ENCODE peak calls at places on chromosomes 3 and 15, in ten cellular contexts. H is tibial artery, Z is suprapubic skin, A is cardiac muscle cell, F is right cardiac atrium, J is trophoblast cell, X is OCI-LY7, B is GM23248, E is IMR-90, V is ascending aorta. O is an unnamed sample.

GRCh38 chr15:40130799-40131502 is 22.3 kb upstream of the BMF start:
- DNase-seq in H (no peak), Z (no peak), A (no peak), F (no peak), J (no peak), X (peak; percentile 20), B (no peak), E (no peak), V (no peak), O (no peak)

GRCh38 chr3:99250272-99250671 is 348.8 kb upstream of the DCBLD2 start:
- DNase-seq in H (no peak), Z (no peak), A (no peak), F (no peak), J (peak; percentile 15), X (no peak), B (peak; percentile 77), E (peak; percentile 58), V (no peak), O (no peak)

GRCh38 chr3:177816667-177817208 is 619.5 kb upstream of the TBL1XR1 start:
- DNase-seq in H (no peak), Z (no peak), A (peak; percentile 90), F (no peak), J (no peak), X (peak; percentile 4), B (peak; percentile 55), E (peak; percentile 59), V (no peak), O (no peak)

GRCh38 chr3:24494616-24495333 is at the start of gene THRB:
- DNase-seq in H (peak; percentile 91), Z (peak; percentile 86), A (peak; percentile 66), F (peak; percentile 92), J (peak; percentile 65), X (no peak), B (peak; percentile 83), E (no peak), V (peak; percentile 33), O (no peak)

GRCh38 chr3:63937661-63938651 is 25.8 kb upstream of the SCAANT1 start:
- DNase-seq in H (no peak), Z (no peak), A (no peak), F (no peak), J (peak; percentile 71), X (peak; percentile 23), B (no peak), E (no peak), V (no peak), O (no peak)

GRCh38 chr3:130850846-130851245 is 43.0 kb upstream of the ATP2C1 start:
- DNase-seq in H (no peak), Z (no peak), A (peak; percentile 20), F (no peak), J (no peak), X (no peak), B (no peak), E (no peak), V (no peak), O (no peak)

GRCh38 chr15:88256261-88257230 is at the start of gene NTRK3:
- DNase-seq in H (peak; percentile 81), Z (no peak), A (peak; percentile 57), F (peak; percentile 68), J (no peak), X (peak; percentile 42), B (peak; percentile 44), E (no peak), V (no peak), O (no peak)

GRCh38 chr3:149321640-149322039 is 11.8 kb downstream of the TM4SF18 start:
- DNase-seq in H (no peak), Z (no peak), A (no peak), F (no peak), J (no peak), X (no peak), B (no peak), E (no peak), V (no peak), O (no peak)

DNA sequence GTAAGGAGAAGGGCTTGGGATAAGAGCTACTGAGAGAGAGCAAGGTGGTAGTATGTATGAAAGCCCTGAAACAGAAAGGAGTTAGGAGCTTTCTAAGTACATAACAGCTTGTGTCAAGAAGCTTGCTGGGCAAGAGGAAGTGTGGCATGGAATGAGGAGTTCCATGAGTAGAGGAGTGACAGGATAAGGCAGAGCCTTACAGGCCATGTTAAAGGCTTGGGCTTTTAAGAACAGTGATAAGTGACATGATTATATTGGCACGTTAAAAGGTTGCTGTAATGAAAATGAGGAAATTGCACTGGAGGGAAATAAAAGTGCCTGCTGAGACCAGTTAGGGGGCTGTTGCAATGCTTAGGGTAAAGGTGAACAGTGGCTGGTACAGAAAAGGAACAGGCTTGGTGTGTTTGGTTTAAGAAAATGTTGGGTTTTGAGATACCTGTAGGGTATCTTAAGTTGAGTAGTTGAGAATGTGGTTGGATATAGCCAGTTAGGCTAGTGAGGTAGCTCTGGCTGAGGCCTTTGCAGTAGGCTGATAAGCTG is 49.0 kb downstream of the MEF2A start:
- DNase-seq in H (no peak), Z (no peak), A (no peak), F (no peak), J (peak; percentile 6), X (no peak), B (no peak), E (no peak), V (no peak), O (no peak)
- H3K4me3 ChIP-seq in H (no peak overlapping the region), Z (no peak overlapping the region), A (peak overlapping the region; percentile 2), F (no peak overlapping the region), J (no peak overlapping the region), X (no peak overlapping the region), B (no peak overlapping the region), E (no peak overlapping the region), V (no peak overlapping the region), O (no peak overlapping the region)

GRCh38 chr15:47326934-47327333 is 390.4 kb upstream of the SEMA6D start:
- DNase-seq in H (no peak), Z (no peak), A (no peak), F (peak; percentile 29), J (no peak), X (no peak), B (no peak), E (no peak), V (no peak), O (no peak)

GRCh38 chr15:47331796-47332480 is 385.4 kb upstream of the SEMA6D start:
- DNase-seq in H (no peak), Z (no peak), A (peak; percentile 35), F (no peak), J (no peak), X (no peak), B (peak; percentile 22), E (peak; percentile 83), V (no peak), O (no peak)

GRCh38 chr15:47332481-47332880 is 384.8 kb upstream of the SEMA6D start:
- DNase-seq in H (no peak), Z (no peak), A (peak; percentile 5), F (no peak), J (peak; percentile 53), X (no peak), B (no peak), E (peak; percentile 42), V (no peak), O (no peak)

DNA sequence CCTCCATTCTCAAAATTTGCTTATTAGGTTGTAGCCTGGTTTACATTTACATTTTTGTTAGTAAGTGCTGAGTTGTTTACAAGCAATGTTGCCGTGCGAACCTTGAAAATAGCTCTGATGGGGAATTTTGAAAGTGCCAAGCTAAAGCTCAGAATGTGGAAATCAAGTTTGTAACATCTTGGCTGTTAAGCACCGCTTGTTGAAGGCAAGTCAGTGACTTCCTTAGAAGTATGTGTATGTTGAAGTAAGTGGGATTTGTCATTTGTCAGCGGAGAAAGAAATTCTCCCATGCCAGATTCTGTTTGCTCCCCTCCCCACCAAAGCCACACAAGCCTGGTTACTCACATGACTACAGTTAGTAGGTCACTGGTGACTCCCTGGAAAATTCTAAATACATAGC is 390.8 kb upstream of the SEMA6D start:
- DNase-seq in H (no peak), Z (no peak), A (no peak), F (no peak), J (no peak), X (no peak), B (peak; percentile 1), E (no peak), V (no peak), O (no peak)
- H3K9me3 ChIP-seq in H (no peaks in the 10 kb centered on the region), Z (no peaks in the 10 kb centered on the region), A (no peaks in the 10 kb centered on the region), F (no peaks in the 10 kb centered on the region), J (no peaks in the 10 kb centered on the region), X (no peaks in the 10 kb centered on the region), B (no peaks in the 10 kb centered on the region), E (no peaks in the 10 kb centered on the region), V (no peaks in the 10 kb centered on the region), O (no peaks in the 10 kb centered on the region)

DNA sequence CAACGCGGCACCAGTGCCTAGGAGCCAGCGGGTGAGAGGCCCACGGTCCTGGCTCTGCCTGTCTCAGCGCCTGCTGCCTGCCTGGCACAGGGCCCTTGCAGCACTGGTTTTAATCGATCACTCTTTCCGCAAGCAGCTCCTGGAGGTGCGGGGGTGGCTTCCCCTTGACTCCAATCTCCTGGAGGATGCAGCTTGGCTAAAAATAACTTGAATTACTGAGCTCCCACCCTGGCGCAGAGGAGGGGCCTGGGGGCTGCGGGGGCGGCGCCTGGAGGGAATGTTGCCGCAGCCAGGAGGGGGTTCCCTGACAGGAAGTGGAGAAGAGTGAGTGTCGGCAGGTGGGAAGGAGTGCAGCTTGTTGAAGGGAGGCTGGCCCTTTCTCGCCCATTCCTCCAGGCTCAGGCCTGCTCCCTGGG is 9.9 kb upstream of the RPL29 start:
- DNase-seq in H (no peak), Z (no peak), A (peak; percentile 65), F (peak; percentile 76), J (no peak), X (no peak), B (peak; percentile 85), E (peak; percentile 82), V (no peak), O (no peak)
- H3K4me3 ChIP-seq in H (no peak overlapping the region), Z (no peak overlapping the region), A (no peak overlapping the region), F (no peak overlapping the region), J (no peak overlapping the region), X (no peak overlapping the region), B (no peak overlapping the region), E (no peak overlapping the region), V (no peak overlapping the region), O (no peak overlapping the region)

GRCh38 chr15:25427861-25428260 is 11.0 kb downstream of the UBE3A start:
- DNase-seq in H (no peak), Z (no peak), A (peak; percentile 55), F (no peak), J (no peak), X (no peak), B (no peak), E (no peak), V (no peak), O (no peak)

GRCh38 chr15:25422021-25422420 is 16.8 kb downstream of the UBE3A start:
- DNase-seq in H (no peak), Z (no peak), A (no peak), F (no peak), J (no peak), X (no peak), B (peak; percentile 24), E (no peak), V (no peak), O (no peak)

GRCh38 chr15:25426896-25427610 is 11.8 kb downstream of the UBE3A start:
- DNase-seq in H (no peak), Z (no peak), A (no peak), F (no peak), J (no peak), X (no peak), B (no peak), E (no peak), V (no peak), O (no peak)

GRCh38 chr15:25418202-25418601 is 20.6 kb downstream of the UBE3A start:
- DNase-seq in H (no peak), Z (no peak), A (no peak), F (no peak), J (no peak), X (peak; percentile 39), B (no peak), E (no peak), V (no peak), O (no peak)

GRCh38 chr15:25424073-25424472 is 14.8 kb downstream of the UBE3A start:
- DNase-seq in H (no peak), Z (no peak), A (no peak), F (no peak), J (no peak), X (no peak), B (no peak), E (no peak), V (no peak), O (no peak)
- H3K9me3 ChIP-seq in H (no peaks in the 10 kb centered on the region), Z (no peaks in the 10 kb centered on the region), A (no peaks in the 10 kb centered on the region), F (no peaks in the 10 kb centered on the region), J (no peaks in the 10 kb centered on the region), X (peaks cover 30% of the 10 kb centered on the region), B (no peaks in the 10 kb centered on the region), E (no peaks in the 10 kb centered on the region), V (no peaks in the 10 kb centered on the region), O (no peaks in the 10 kb centered on the region)